ENCODE peak calls at places on chromosomes 1 and 21, in four cellular contexts. Q is ovary, H is heart left ventricle, W is sigmoid colon. V is an unnamed sample.

GRCh38 chr1:156584813-156585212 is 5.3 kb downstream of the TTC24 start:
- DNase-seq in Q (no peak), H (no peak), W (no peak), V (no peak)

GRCh38 chr1:246113555-246114095 is 393.5 kb downstream of the SMYD3 start:
- DNase-seq in Q (no peak), H (no peak), W (no peak), V (no peak)

GRCh38 chr21:42513151-42513984 is at the start of gene SLC37A1:
- DNase-seq in Q (no peak), H (no peak), W (peak), V (no peak)

GRCh38 chr1:221875004-221875330 is 133.1 kb upstream of the DUSP10 start:
- DNase-seq in Q (no peak), H (no peak), W (no peak), V (no peak)

GRCh38 chr1:24727490-24728214 is 17.6 kb upstream of the CLIC4 start:
- DNase-seq in Q (peak), H (peak), W (peak), V (no peak)

GRCh38 chr21:33121715-33122475 is 52.0 kb downstream of the OLIG1 start:
- DNase-seq in Q (no peak), H (no peak), W (no peak), V (no peak)

GRCh38 chr1:218374972-218375371 is 29.8 kb downstream of the TGFB2 start:
- DNase-seq in Q (no peak), H (no peak), W (no peak), V (no peak)

GRCh38 chr1:93042134-93042821 is 36.8 kb upstream of the MTF2 start:
- DNase-seq in Q (no peak), H (no peak), W (no peak), V (no peak)

GRCh38 chr1:1069711-1070676 is 4.1 kb downstream of the RNF223 start:
- DNase-seq in Q (no peak), H (no peak), W (no peak), V (no peak)

GRCh38 chr1:69913967-69914366 is 291.4 kb downstream of the LRRC40 start:
- DNase-seq in Q (no peak), H (no peak), W (no peak), V (no peak)

GRCh38 chr21:34020934-34021553 is 52.3 kb upstream of the MRPS6 start:
- DNase-seq in Q (no peak), H (no peak), W (no peak), V (no peak)

DNA sequence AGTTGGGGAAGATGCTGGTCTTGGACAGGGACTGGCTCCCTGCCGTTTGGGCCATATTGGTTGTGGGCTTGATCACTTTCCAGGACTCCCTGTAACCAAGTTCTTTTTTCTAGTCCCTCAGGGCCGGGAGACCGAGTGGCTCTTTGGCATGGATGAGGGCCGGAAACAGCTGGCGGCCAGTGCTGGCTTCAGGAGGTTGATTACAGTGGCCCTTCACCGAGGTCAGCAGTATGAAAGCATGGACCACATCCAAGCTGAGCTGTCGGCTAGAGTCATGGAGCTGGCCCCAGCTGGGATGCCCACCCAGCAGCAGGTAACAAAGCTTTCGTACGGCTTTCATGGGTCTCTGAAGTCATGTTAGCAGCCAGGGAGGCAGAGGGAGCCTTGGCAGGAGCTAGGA is 4.3 kb downstream of the METTL13 start:
- DNase-seq in Q (no peak), H (no peak), W (no peak), V (no peak)
- TF ChIP-seq CTCF in Q (no peak), H (no peak), W (no peak), V (no peak)

GRCh38 chr1:180154325-180155201 is at the start of gene QSOX1:
- DNase-seq in Q (peak), H (peak), W (peak), V (peak)
- TF ChIP-seq POLR2A in Q (peak), H (peak), W (peak), V (peak)

GRCh38 chr1:214010717-214011116 is 22.9 kb downstream of the PROX1 start:
- DNase-seq in Q (no peak), H (no peak), W (no peak), V (no peak)

GRCh38 chr1:214008791-214009612 is 21.2 kb downstream of the PROX1 start:
- DNase-seq in Q (no peak), H (no peak), W (no peak), V (no peak)

GRCh38 chr1:214008347-214008746 is 20.6 kb downstream of the PROX1 start:
- DNase-seq in Q (no peak), H (no peak), W (no peak), V (no peak)

GRCh38 chr1:214012418-214012817 is 24.6 kb downstream of the PROX1 start:
- DNase-seq in Q (no peak), H (no peak), W (no peak), V (no peak)

DNA sequence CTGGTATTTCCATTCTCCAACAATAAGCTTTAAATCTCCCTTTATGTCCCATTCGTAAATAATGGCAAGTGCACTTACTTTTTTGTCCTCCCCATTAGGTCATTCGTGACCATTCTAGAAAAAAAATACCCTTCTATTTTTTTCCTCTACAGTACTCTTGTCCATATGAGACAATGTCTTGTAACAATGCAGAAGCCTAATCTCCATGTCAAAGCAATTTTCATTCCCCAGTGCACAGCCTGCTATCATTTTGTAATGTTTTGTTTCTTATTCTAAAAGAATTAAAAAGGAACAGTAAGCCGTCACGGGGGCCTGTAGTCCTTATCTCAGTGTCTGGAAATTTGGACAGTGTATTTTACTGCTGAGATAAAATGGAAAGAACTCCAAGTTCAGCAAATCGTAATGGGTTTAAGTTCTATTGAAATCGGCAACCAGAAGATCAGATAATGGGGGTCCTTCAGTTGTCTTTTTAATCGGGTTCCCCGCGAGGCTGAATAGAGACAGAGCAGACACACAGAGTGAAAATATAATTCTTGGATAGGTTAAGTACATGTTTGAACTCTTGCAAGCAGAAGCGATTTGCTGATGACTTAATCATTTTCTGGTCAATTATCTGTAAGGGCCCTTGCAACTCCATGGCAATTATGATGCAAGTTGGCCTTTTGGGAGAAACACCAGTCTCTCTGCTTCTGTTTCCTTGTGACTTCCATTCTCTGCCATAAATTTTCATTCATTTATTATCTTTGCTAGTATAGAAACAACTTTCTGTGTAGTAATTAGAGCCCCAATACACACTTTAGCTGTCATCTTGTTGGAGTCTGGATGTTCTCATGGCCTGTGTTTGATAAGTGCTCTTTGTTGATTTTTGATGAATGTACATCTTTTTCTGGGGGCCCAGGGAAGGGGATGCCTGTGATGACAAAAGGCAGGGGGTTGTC is 22.1 kb downstream of the PROX1 start:
- DNase-seq in Q (no peak), H (no peak), W (no peak), V (no peak)
- H3K27ac ChIP-seq in Q (no peak), H (no peak), W (no peak), V (no peak)

GRCh38 chr1:226109829-226110248 is 47.3 kb downstream of the H3-3A start:
- DNase-seq in Q (peak), H (peak), W (peak), V (peak)

GRCh38 chr1:226110249-226111108 is 48.0 kb downstream of the H3-3A start:
- DNase-seq in Q (peak), H (peak), W (peak), V (peak)

GRCh38 chr1:226108935-226109828 is 46.7 kb downstream of the H3-3A start:
- DNase-seq in Q (peak), H (peak), W (peak), V (no peak)

GRCh38 chr1:226104671-226105121 is 42.2 kb downstream of the H3-3A start:
- DNase-seq in Q (no peak), H (no peak), W (no peak), V (no peak)

GRCh38 chr1:226107471-226108460 is 45.2 kb downstream of the H3-3A start:
- DNase-seq in Q (no peak), H (no peak), W (no peak), V (no peak)
- TF ChIP-seq CTCF in Q (no peak), H (no peak), W (no peak), V (no peak)

DNA sequence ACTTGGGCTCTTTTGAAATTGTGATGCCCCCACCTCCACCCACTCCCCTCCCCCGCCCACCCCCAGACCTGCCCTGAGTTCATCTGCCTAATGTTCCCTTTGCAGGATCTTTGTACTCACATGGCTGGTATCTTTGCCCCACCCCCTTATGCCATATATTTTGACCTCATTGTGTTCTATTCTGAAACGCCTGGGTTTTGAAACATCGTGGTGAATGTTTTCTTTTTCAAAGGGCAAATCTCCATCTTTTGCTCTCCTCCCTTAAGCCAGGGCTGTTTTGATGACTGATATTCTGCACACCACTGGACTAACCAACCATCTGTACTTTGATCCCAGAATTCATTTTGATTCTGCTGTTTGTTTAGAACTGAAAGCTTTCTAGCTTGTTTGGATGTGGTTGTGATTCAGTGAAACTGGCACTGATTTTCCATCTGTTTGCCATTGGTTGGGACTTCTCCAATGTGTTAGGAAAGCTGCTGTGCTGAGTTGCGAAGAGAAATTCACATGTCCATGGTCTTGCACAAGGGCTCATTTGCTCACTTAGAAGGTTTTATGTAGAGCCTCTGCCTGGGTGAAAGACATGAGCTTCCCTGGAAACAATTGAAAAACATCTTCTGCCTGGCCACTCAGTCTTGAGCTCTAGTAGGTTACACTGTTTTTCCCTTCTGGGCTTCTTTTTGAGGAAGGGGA is 16.5 kb downstream of the SMAP2 start:
- DNase-seq in Q (no peak), H (no peak), W (peak), V (no peak)
- TF ChIP-seq POLR2A in Q (no peak), H (no peak), W (no peak), V (no peak)

DNA sequence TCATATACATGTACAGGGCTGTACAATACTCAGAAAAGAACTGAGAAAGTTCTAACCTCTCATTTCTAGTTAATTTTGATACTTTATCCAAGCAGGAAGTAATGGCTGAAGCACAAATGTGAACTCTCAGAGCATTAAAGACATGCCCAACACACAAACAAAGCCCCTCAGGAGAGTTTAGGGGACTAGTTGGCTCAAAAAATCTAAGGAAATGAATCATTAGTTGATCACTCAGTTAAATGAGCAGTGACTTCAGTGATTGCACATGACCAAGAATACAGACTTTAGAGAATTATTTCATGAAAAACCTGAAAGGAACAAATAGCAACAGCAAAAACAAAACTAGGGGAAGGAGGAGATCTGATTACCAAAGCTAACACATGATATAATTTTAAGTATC is 680.9 kb downstream of the LTN1 start:
- DNase-seq in Q (no peak), H (no peak), W (no peak), V (no peak)
- H3K27ac ChIP-seq in Q (no peak), H (no peak), W (no peak), V (no peak)

V was measured in esophagus squamous epithelium.